ENCODE peak calls at places on chromosomes 16 and 17, in six cellular contexts. Z, H, C, L, V and R are unnamed samples.

GRCh38 chr16:48114410-48114809 is 41.4 kb downstream of the ABCC12 start:
- DNase-seq in Z (no peak), H (no peak), C (no peak), L (no peak), V (no peak), R (no peak)

GRCh38 chr17:39328815-39329214 is 72.6 kb downstream of the FBXL20 start:
- DNase-seq in Z (no peak), H (no peak), C (no peak), L (no peak), V (no peak), R (no peak)

GRCh38 chr17:41989702-41990419 is 23.3 kb downstream of the CNP start:
- DNase-seq in Z (no peak), H (no peak), C (no peak), L (no peak), V (no peak), R (no peak)

GRCh38 chr16:66382966-66383299 is 16.4 kb downstream of the CDH5 start:
- DNase-seq in Z (no peak), H (no peak), C (no peak), L (no peak), V (peak), R (no peak)

GRCh38 chr17:81374890-81375289 is 20.4 kb upstream of the BAHCC1 start:
- DNase-seq in Z (no peak), H (no peak), C (no peak), L (no peak), V (no peak), R (no peak)

GRCh38 chr17:7146115-7146514 is 31.5 kb upstream of the ASGR2 start:
- DNase-seq in Z (no peak), H (no peak), C (no peak), L (no peak), V (peak), R (no peak)

GRCh38 chr17:40844671-40845107 is 22.3 kb upstream of the KRT10 start:
- DNase-seq in Z (no peak), H (no peak), C (peak), L (no peak), V (no peak), R (no peak)

GRCh38 chr17:40621558-40621957 is 26.1 kb downstream of the SMARCE1 start:
- DNase-seq in Z (no peak), H (no peak), C (no peak), L (no peak), V (no peak), R (no peak)

GRCh38 chr16:53121666-53122065 is 66.9 kb downstream of the CHD9 start:
- DNase-seq in Z (no peak), H (no peak), C (no peak), L (no peak), V (no peak), R (no peak)

GRCh38 chr16:48501516-48502377 is 108.2 kb downstream of the N4BP1 start:
- DNase-seq in Z (no peak), H (no peak), C (peak), L (no peak), V (no peak), R (no peak)

GRCh38 chr17:80101946-80102706 is 745 bp downstream of the GAA start:
- DNase-seq in Z (no peak), H (peak), C (no peak), L (no peak), V (peak), R (no peak)

GRCh38 chr16:87806246-87806607 is 40.4 kb upstream of the KLHDC4 start:
- DNase-seq in Z (peak), H (no peak), C (peak), L (no peak), V (no peak), R (no peak)

GRCh38 chr17:31508310-31509094 is 117.0 kb downstream of the RAB11FIP4 start:
- DNase-seq in Z (peak), H (no peak), C (peak), L (no peak), V (no peak), R (no peak)

GRCh38 chr16:17026600-17027242 is 444.0 kb downstream of the XYLT1 start:
- DNase-seq in Z (no peak), H (no peak), C (no peak), L (no peak), V (no peak), R (no peak)

GRCh38 chr16:67349172-67349571 is 22.6 kb downstream of the LRRC36 start:
- DNase-seq in Z (no peak), H (no peak), C (peak), L (no peak), V (peak), R (no peak)

GRCh38 chr17:1351967-1352366 is 48.1 kb downstream of the YWHAE start:
- DNase-seq in Z (no peak), H (no peak), C (no peak), L (no peak), V (no peak), R (no peak)

GRCh38 chr16:29820271-29820701 is at the start of gene MVP:
- DNase-seq in Z (peak), H (peak), C (no peak), L (peak), V (peak), R (peak)

GRCh38 chr17:42284566-42284965 is 3.7 kb upstream of the STAT5A start:
- DNase-seq in Z (peak), H (peak), C (no peak), L (no peak), V (no peak), R (no peak)

GRCh38 chr17:38455288-38455915 is 27.1 kb downstream of the ARHGAP23 start:
- DNase-seq in Z (no peak), H (peak), C (no peak), L (peak), V (peak), R (no peak)

GRCh38 chr17:49914096-49914490 is 54.9 kb upstream of the DLX4 start:
- DNase-seq in Z (no peak), H (no peak), C (no peak), L (no peak), V (no peak), R (no peak)

GRCh38 chr17:64024215-64024654 is 3.8 kb upstream of the ICAM2 start:
- DNase-seq in Z (no peak), H (peak), C (peak), L (no peak), V (peak), R (no peak)

GRCh38 chr17:67718325-67718941 is 697 bp downstream of the NOL11 start:
- DNase-seq in Z (no peak), H (no peak), C (peak), L (no peak), V (no peak), R (no peak)

GRCh38 chr16:20884240-20884556 is 16.0 kb downstream of the DCUN1D3 start:
- DNase-seq in Z (no peak), H (no peak), C (no peak), L (no peak), V (no peak), R (no peak)

GRCh38 chr17:46977750-46978488 is 1.1 kb downstream of the RPRML start:
- DNase-seq in Z (no peak), H (no peak), C (no peak), L (no peak), V (no peak), R (no peak)

GRCh38 chr17:76204277-76204676 is 36.0 kb downstream of the RNF157 start:
- DNase-seq in Z (no peak), H (no peak), C (no peak), L (no peak), V (no peak), R (no peak)

GRCh38 chr16:4882633-4883285 is 35.5 kb downstream of the UBN1 start:
- DNase-seq in Z (peak), H (no peak), C (no peak), L (peak), V (no peak), R (no peak)

GRCh38 chr17:80428796-80429195 is 13.8 kb downstream of the ENDOV start:
- DNase-seq in Z (no peak), H (no peak), C (no peak), L (no peak), V (no peak), R (no peak)

GRCh38 chr16:71883193-71883848 is 661 bp downstream of the ZNF821 start:
- DNase-seq in Z (no peak), H (no peak), C (peak), L (peak), V (peak), R (no peak)

GRCh38 chr17:1322014-1322428 is 42.6 kb downstream of the TRARG1 start:
- DNase-seq in Z (no peak), H (no peak), C (peak), L (no peak), V (no peak), R (peak)

GRCh38 chr17:79837888-79838540 is 1.2 kb downstream of the CBX4 start:
- DNase-seq in Z (no peak), H (no peak), C (no peak), L (no peak), V (no peak), R (no peak)

GRCh38 chr17:9022553-9023388 is 1.5 kb downstream of the NTN1 start:
- DNase-seq in Z (no peak), H (peak), C (no peak), L (no peak), V (peak), R (no peak)

GRCh38 chr17:27622914-27623313 is 8.1 kb upstream of the LGALS9 start:
- DNase-seq in Z (no peak), H (no peak), C (no peak), L (no peak), V (no peak), R (no peak)

GRCh38 chr17:59530561-59530960 is 34.8 kb upstream of the DHX40 start:
- DNase-seq in Z (no peak), H (no peak), C (no peak), L (no peak), V (no peak), R (no peak)

GRCh38 chr16:54462151-54462651 is 175.6 kb upstream of the IRX3 start:
- DNase-seq in Z (no peak), H (no peak), C (no peak), L (no peak), V (no peak), R (no peak)

GRCh38 chr16:70694088-70694487 is 8.2 kb upstream of the MTSS2 start:
- DNase-seq in Z (no peak), H (no peak), C (no peak), L (no peak), V (no peak), R (no peak)

GRCh38 chr16:70696368-70696767 is 10.5 kb upstream of the MTSS2 start:
- DNase-seq in Z (no peak), H (no peak), C (no peak), L (no peak), V (no peak), R (no peak)

GRCh38 chr16:70694517-70695218 is 8.8 kb upstream of the MTSS2 start:
- DNase-seq in Z (no peak), H (no peak), C (no peak), L (no peak), V (no peak), R (no peak)

GRCh38 chr16:70696952-70697600 is 11.2 kb upstream of the MTSS2 start:
- DNase-seq in Z (peak), H (no peak), C (no peak), L (peak), V (no peak), R (peak)

DNA sequence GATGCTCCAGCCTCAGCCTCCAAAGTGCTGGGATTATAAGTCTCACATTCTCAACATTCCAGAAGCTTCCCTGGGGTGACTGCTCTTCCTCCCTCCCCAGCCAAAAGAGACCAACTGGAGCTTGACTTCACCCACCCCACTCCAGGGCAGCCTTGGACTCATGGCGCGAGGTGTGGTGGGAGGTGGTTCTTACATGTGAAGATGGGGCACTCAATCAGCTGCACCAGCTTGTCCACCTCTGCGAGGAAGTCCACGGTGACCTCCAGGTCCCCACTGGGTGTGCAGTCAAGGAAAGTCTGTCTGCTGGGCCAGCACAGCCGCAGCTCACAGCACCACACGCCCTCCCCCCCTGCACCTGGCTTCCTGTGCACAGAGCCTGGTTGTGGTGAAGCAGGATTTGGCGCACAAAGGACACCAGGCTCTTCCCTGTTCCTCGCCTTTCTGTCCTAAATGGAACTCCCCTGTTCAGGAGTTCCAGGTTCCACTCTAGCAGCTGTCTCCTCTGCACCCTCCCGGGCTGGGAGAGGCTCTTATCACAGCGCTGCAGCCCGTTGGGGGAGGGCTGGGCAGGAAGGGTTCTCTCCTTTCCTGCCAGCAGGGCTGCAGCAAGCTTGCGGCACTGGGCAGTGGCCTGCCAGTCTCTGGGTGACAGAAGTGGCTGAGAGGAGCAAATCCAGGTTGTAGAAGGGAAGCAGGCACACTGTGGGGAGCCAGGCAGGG is 9.7 kb upstream of the MTSS2 start:
- DNase-seq in Z (peak), H (no peak), C (peak), L (no peak), V (peak), R (no peak)
- H3K4me3 ChIP-seq in Z (no peak), H (no peak), C (peak), L (no peak), V (no peak), R (no peak)

GRCh38 chr17:72406501-72406900 is 285.7 kb downstream of the SOX9 start:
- DNase-seq in Z (no peak), H (no peak), C (no peak), L (no peak), V (no peak), R (no peak)
- TF ChIP-seq POLR2AphosphoS5 in Z (no peak), H (no peak), C (no peak), L (no peak), V (no peak), R (no peak)

GRCh38 chr17:74759243-74759801 is 10.9 kb downstream of the NHERF1 start:
- DNase-seq in Z (no peak), H (no peak), C (no peak), L (no peak), V (no peak), R (no peak)
- H3K4me3 ChIP-seq in Z (no peak), H (peak), C (no peak), L (no peak), V (no peak), R (no peak)

DNA sequence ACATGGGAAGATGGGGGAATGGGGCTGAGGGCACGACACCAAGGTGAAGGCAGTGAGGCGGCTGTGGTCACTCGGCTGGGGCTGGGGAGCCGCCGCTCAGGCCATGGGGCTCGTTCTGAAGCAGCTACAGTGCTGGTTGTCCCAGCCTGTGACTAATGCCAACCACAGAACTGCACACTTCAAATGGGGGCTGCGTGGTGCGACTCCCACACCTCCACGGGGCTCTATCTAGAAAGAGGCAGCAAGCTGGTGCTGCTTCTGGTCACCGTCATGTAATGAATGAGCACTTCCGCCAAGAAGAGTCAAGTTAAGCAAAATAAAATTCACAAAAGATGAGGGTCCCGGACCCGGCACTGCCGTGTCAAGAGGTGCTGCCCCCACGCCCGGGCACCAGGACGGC is 20.0 kb downstream of the GALNS start:
- DNase-seq in Z (no peak), H (no peak), C (no peak), L (no peak), V (no peak), R (no peak)
- TF ChIP-seq POLR2AphosphoS5 in Z (no peak), H (no peak), C (no peak), L (no peak), V (no peak), R (no peak)

DNA sequence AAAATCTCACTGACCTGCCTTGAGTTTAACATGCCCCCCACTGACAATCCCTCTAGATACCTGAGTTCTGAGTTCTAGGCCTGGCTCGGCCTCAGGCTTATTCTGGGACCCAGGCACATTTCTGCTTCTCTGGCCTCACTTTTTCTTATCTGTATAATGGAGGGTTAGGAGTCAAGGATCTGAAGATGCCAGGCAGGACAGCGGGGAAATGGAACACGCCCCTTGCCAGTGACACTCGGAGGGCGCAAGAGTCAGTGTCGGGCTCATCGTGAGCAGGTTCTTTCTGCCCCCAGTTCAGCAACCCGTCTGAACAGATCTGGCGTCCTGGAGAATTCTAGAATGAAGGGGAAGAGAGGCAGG is 567 bp upstream of the MT3 start:
- DNase-seq in Z (no peak), H (no peak), C (no peak), L (no peak), V (no peak), R (no peak)
- H3K4me3 ChIP-seq in Z (peak), H (peak), C (no peak), L (peak), V (no peak), R (peak)

GRCh38 chr16:31083556-31083955 is 5.2 kb downstream of the PRSS53 start:
- DNase-seq in Z (no peak), H (no peak), C (no peak), L (no peak), V (no peak), R (no peak)
- TF ChIP-seq POLR2AphosphoS5 in Z (no peak), H (no peak), C (no peak), L (no peak), V (no peak), R (no peak)

GRCh38 chr17:48470388-48471034 is 40.5 kb upstream of the SKAP1 start:
- DNase-seq in Z (no peak), H (no peak), C (no peak), L (no peak), V (no peak), R (no peak)
- H3K4me3 ChIP-seq in Z (no peak), H (no peak), C (no peak), L (no peak), V (no peak), R (no peak)

GRCh38 chr17:78401891-78402290 is 23.4 kb downstream of the PGS1 start:
- DNase-seq in Z (no peak), H (no peak), C (no peak), L (no peak), V (no peak), R (no peak)
- TF ChIP-seq POLR2AphosphoS5 in Z (no peak), H (no peak), C (no peak), L (no peak), V (no peak), R (no peak)

GRCh38 chr16:31701734-31702133 is 171.9 kb upstream of the ZNF267 start:
- DNase-seq in Z (no peak), H (no peak), C (no peak), L (no peak), V (no peak), R (no peak)
- H3K4me3 ChIP-seq in Z (no peak), H (no peak), C (no peak), L (no peak), V (no peak), R (no peak)